ENCODE peak calls at places on chromosome 22, in six cellular contexts. P is neuronal stem cell, J is small intestine, B is tibial nerve, K is left ventricle myocardium inferior, F is mesendoderm. M is an unnamed sample.

GRCh38 chr22:24466831-24467249 is 28.3 kb upstream of the UPB1 start:
- DNase-seq in F (no peak), B (no peak), J (no peak), K (peak; percentile 36), P (no peak), M (no peak)

GRCh38 chr22:45511847-45512261 is 9.2 kb downstream of the FBLN1 start:
- DNase-seq in F (no peak), J (no peak), B (peak; percentile 63), K (peak; percentile 80), P (no peak), M (peak; percentile 62)

GRCh38 chr22:17430298-17430900 is 61.1 kb downstream of the CECR2 start:
- DNase-seq in K (no peak), F (no peak), J (no peak), P (no peak), B (no peak), M (peak; percentile 34)

GRCh38 chr22:40128989-40129388 is 48.7 kb upstream of the TNRC6B start:
- DNase-seq in B (no peak), K (no peak), F (no peak), J (peak; percentile 48), P (no peak), M (no peak)

GRCh38 chr22:30910358-30910757 is 58.2 kb downstream of the MORC2 start:
- DNase-seq in F (no peak), J (no peak), K (no peak), P (no peak), B (no peak), M (no peak)

GRCh38 chr22:21685164-21685513 is 19.3 kb downstream of the PPIL2 start:
- DNase-seq in K (no peak), F (no peak), J (no peak), B (no peak), P (no peak), M (no peak)

GRCh38 chr22:49084203-49084602 is 743.5 kb downstream of the BRD1 start:
- DNase-seq in B (no peak), K (no peak), P (no peak), F (peak; percentile 74), J (no peak), M (no peak)

GRCh38 chr22:49156662-49157285 is 670.9 kb downstream of the BRD1 start:
- DNase-seq in P (no peak), J (peak; percentile 45), K (no peak), B (no peak), F (no peak), M (no peak)

GRCh38 chr22:22886546-22886945 is 1.1 kb upstream of the IGLL5 start:
- DNase-seq in J (no peak), B (no peak), K (no peak), P (no peak), F (no peak), M (no peak)
- H3K4me3 ChIP-seq in J (no peak overlapping the region), B (no peak overlapping the region), K (no peak overlapping the region), P (no peak overlapping the region), F (no peak overlapping the region), M (no peak overlapping the region)

GRCh38 chr22:23248583-23248982 is 68.3 kb downstream of the BCR start:
- DNase-seq in J (no peak), B (no peak), P (no peak), F (peak; percentile 76), K (no peak), M (no peak)

GRCh38 chr22:23250424-23251363 is 70.4 kb downstream of the BCR start:
- DNase-seq in J (no peak), B (no peak), F (no peak), P (no peak), K (no peak), M (no peak)

GRCh38 chr22:23246982-23247766 is 66.9 kb downstream of the BCR start:
- DNase-seq in J (no peak), B (no peak), K (no peak), P (no peak), F (no peak), M (no peak)

GRCh38 chr22:23251445-23252093 is 71.3 kb downstream of the BCR start:
- DNase-seq in J (peak; percentile 82), P (no peak), B (no peak), K (no peak), F (peak; percentile 61), M (no peak)

GRCh38 chr22:23249506-23250423 is 69.5 kb downstream of the BCR start:
- DNase-seq in F (peak; percentile 44), P (no peak), B (no peak), K (no peak), J (no peak), M (no peak)
- H3K4me3 ChIP-seq in F (no peak overlapping the region), P (no peak overlapping the region), B (no peak overlapping the region), K (no peak overlapping the region), J (no peak overlapping the region), M (no peak overlapping the region)

GRCh38 chr22:44102121-44102520 is 78.0 kb downstream of the PARVB start:
- DNase-seq in P (no peak), K (no peak), B (no peak), J (no peak), F (no peak), M (no peak)
- H3K4me3 ChIP-seq in P (no peak overlapping the region), K (no peak overlapping the region), B (no peak overlapping the region), J (no peak overlapping the region), F (no peak overlapping the region), M (no peak overlapping the region)

GRCh38 chr22:33110562-33111163 is 52.5 kb upstream of the SYN3 start:
- DNase-seq in B (no peak), J (no peak), P (no peak), K (no peak), F (peak; percentile 34), M (no peak)

GRCh38 chr22:33111491-33111890 is 53.3 kb upstream of the SYN3 start:
- DNase-seq in J (no peak), F (peak; percentile 83), K (no peak), B (no peak), P (no peak), M (no peak)

GRCh38 chr22:33105501-33105911 is 47.3 kb upstream of the SYN3 start:
- DNase-seq in J (no peak), P (no peak), F (no peak), K (no peak), B (no peak), M (no peak)

GRCh38 chr22:33109532-33110148 is 51.5 kb upstream of the SYN3 start:
- DNase-seq in J (no peak), K (no peak), P (no peak), B (no peak), F (no peak), M (no peak)

DNA sequence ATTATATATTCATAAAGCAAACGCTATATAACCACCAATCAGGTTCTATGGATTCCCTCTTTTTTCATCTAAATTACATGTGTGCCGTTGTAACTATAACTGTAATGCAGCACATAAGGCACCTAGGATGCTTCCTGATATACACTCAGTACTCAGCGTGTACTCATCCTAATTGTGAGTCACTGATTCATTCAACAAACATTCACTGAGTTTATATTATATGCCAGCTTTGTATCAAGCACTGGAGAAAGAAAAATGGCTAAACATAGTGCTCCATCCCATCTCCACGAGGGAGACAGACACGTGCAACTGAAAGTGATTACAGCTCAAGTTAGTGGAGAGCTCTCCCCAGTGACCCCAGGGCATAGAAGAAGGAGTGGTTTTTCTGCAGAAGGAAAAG is 49.9 kb upstream of the SYN3 start:
- DNase-seq in J (no peak), P (no peak), F (no peak), B (no peak), K (no peak), M (no peak)
- H3K4me3 ChIP-seq in J (no peak overlapping the region), P (no peak overlapping the region), F (no peak overlapping the region), B (no peak overlapping the region), K (no peak overlapping the region), M (no peak overlapping the region)

GRCh38 chr22:18931905-18932652 is 4.0 kb downstream of the PRODH start:
- DNase-seq in F (no peak), J (no peak), P (no peak), K (no peak), B (no peak), M (no peak)
- H3K4me3 ChIP-seq in F (no peak overlapping the region), J (no peak overlapping the region), P (no peak overlapping the region), K (no peak overlapping the region), B (no peak overlapping the region), M (no peak overlapping the region)

GRCh38 chr22:27577570-27577969 is 224.0 kb downstream of the MN1 start:
- DNase-seq in K (no peak), P (no peak), B (no peak), F (no peak), J (no peak), M (no peak)
- H3K4me3 ChIP-seq in K (no peak overlapping the region), P (no peak overlapping the region), B (no peak overlapping the region), F (no peak overlapping the region), J (no peak overlapping the region), M (no peak overlapping the region)

GRCh38 chr22:44157916-44158618 is 22.7 kb upstream of the PARVG start:
- DNase-seq in B (no peak), J (no peak), F (no peak), K (no peak), P (no peak), M (no peak)

GRCh38 chr22:44159230-44159629 is 21.5 kb upstream of the PARVG start:
- DNase-seq in P (no peak), J (no peak), F (no peak), K (no peak), B (no peak), M (no peak)

GRCh38 chr22:44158766-44159165 is 22.0 kb upstream of the PARVG start:
- DNase-seq in K (no peak), J (no peak), B (no peak), F (no peak), P (no peak), M (no peak)

GRCh38 chr22:44160416-44160815 is 20.3 kb upstream of the PARVG start:
- DNase-seq in K (no peak), B (no peak), F (no peak), J (no peak), P (no peak), M (no peak)

GRCh38 chr22:44159811-44160210 is 20.9 kb upstream of the PARVG start:
- DNase-seq in P (no peak), F (no peak), K (no peak), B (no peak), J (no peak), M (no peak)
- H3K4me3 ChIP-seq in P (no peak overlapping the region), F (no peak overlapping the region), K (no peak overlapping the region), B (no peak overlapping the region), J (no peak overlapping the region), M (no peak overlapping the region)

M was measured in heart right ventricle.